ENCODE peak calls at places on chromosome 14, in five cellular contexts. One of them, this sample, is unnamed.
A peak's percentile ranks its signal among the peaks of the same experiment; 100 is the strongest.

GRCh38 chr14:48914382-48914781 is 671.8 kb downstream of the RPS29 start:
- DNase-seq in testis: no peak
- DNase-seq in IMR-90: no peak
- DNase-seq in fibroblast of villous mesenchyme: no peak
- DNase-seq in astrocyte: no peak
- DNase-seq in this sample: no peak

GRCh38 chr14:72961579-72962335 is 35.5 kb downstream of the DCAF4 start:
- DNase-seq in IMR-90: peak; percentile 16
- DNase-seq in testis: no peak
- DNase-seq in astrocyte: peak; percentile 42
- DNase-seq in fibroblast of villous mesenchyme: no peak
- DNase-seq in this sample: peak; percentile 8

GRCh38 chr14:100827140-100827517 is 1.2 kb downstream of the MEG3 start:
- DNase-seq in IMR-90: peak; percentile 16
- DNase-seq in astrocyte: no peak
- DNase-seq in fibroblast of villous mesenchyme: peak; percentile 54
- DNase-seq in testis: peak; percentile 33
- DNase-seq in this sample: peak; percentile 42

GRCh38 chr14:26730929-26731618 is 133.2 kb upstream of the NOVA1 start:
- DNase-seq in fibroblast of villous mesenchyme: peak; percentile 16
- DNase-seq in testis: peak; percentile 58
- DNase-seq in astrocyte: no peak
- DNase-seq in IMR-90: peak; percentile 3
- DNase-seq in this sample: peak; percentile 23

GRCh38 chr14:105023791-105024480 is 3.1 kb upstream of the CDCA4 start:
- DNase-seq in IMR-90: peak; percentile 73
- DNase-seq in fibroblast of villous mesenchyme: peak; percentile 45
- DNase-seq in astrocyte: peak; percentile 76
- DNase-seq in testis: no peak
- DNase-seq in this sample: peak; percentile 85

GRCh38 chr14:67815573-67816235 is 686 bp downstream of the ZFYVE26 start:
- DNase-seq in IMR-90: peak; percentile 62
- DNase-seq in testis: no peak
- DNase-seq in fibroblast of villous mesenchyme: peak; percentile 56
- DNase-seq in astrocyte: peak; percentile 51
- DNase-seq in this sample: peak; percentile 75

GRCh38 chr14:69355155-69355954 is 42.7 kb downstream of the ERH start:
- DNase-seq in astrocyte: no peak
- DNase-seq in IMR-90: no peak
- DNase-seq in fibroblast of villous mesenchyme: no peak
- DNase-seq in testis: no peak
- DNase-seq in this sample: no peak

GRCh38 chr14:37819155-37820015 is 224.0 kb downstream of the TTC6 start:
- DNase-seq in testis: no peak
- DNase-seq in fibroblast of villous mesenchyme: peak; percentile 21
- DNase-seq in IMR-90: peak; percentile 29
- DNase-seq in astrocyte: peak; percentile 72
- DNase-seq in this sample: peak; percentile 94

GRCh38 chr14:68814376-68815287 is 21.8 kb upstream of the ZFP36L1 start:
- DNase-seq in IMR-90: peak; percentile 68
- DNase-seq in fibroblast of villous mesenchyme: peak; percentile 77
- DNase-seq in astrocyte: peak; percentile 59
- DNase-seq in testis: peak; percentile 54
- DNase-seq in this sample: peak; percentile 73

GRCh38 chr14:106556665-106557289 is 1030.4 kb downstream of the TMEM121 start:
- DNase-seq in astrocyte: no peak
- DNase-seq in fibroblast of villous mesenchyme: no peak
- DNase-seq in testis: peak; percentile 87
- DNase-seq in IMR-90: no peak
- DNase-seq in this sample: no peak

GRCh38 chr14:44404599-44405349 is 102.3 kb downstream of the FSCB start:
- DNase-seq in astrocyte: no peak
- DNase-seq in IMR-90: no peak
- DNase-seq in testis: no peak
- DNase-seq in fibroblast of villous mesenchyme: peak; percentile 2
- DNase-seq in this sample: no peak

GRCh38 chr14:73231874-73232851 is 5.1 kb upstream of the PAPLN start:
- DNase-seq in astrocyte: no peak
- DNase-seq in testis: no peak
- DNase-seq in fibroblast of villous mesenchyme: no peak
- DNase-seq in IMR-90: no peak
- DNase-seq in this sample: no peak

GRCh38 chr14:21399311-21399870 is 15.6 kb upstream of the SUPT16H start:
- DNase-seq in astrocyte: no peak
- DNase-seq in fibroblast of villous mesenchyme: no peak
- DNase-seq in testis: no peak
- DNase-seq in IMR-90: no peak
- DNase-seq in this sample: no peak

GRCh38 chr14:76351941-76352340 is 24.0 kb upstream of the ESRRB start:
- DNase-seq in astrocyte: peak; percentile 16
- DNase-seq in fibroblast of villous mesenchyme: no peak
- DNase-seq in testis: no peak
- DNase-seq in IMR-90: no peak
- DNase-seq in this sample: no peak

GRCh38 chr14:68312884-68313725 is 479.8 kb downstream of the ZFP36L1 start:
- DNase-seq in testis: no peak
- DNase-seq in IMR-90: no peak
- DNase-seq in fibroblast of villous mesenchyme: no peak
- DNase-seq in astrocyte: no peak
- DNase-seq in this sample: no peak

GRCh38 chr14:57987051-57987450 is 121.2 kb upstream of the SLC35F4 start:
- DNase-seq in testis: no peak
- DNase-seq in astrocyte: no peak
- DNase-seq in IMR-90: no peak
- DNase-seq in fibroblast of villous mesenchyme: no peak
- DNase-seq in this sample: no peak

GRCh38 chr14:34680806-34681479 is 33.5 kb downstream of the CFL2 start:
- DNase-seq in testis: no peak
- DNase-seq in IMR-90: no peak
- DNase-seq in astrocyte: no peak
- DNase-seq in fibroblast of villous mesenchyme: no peak
- DNase-seq in this sample: no peak

GRCh38 chr14:61438860-61439765 is 117.7 kb downstream of the PRKCH start:
- DNase-seq in fibroblast of villous mesenchyme: peak; percentile 56
- DNase-seq in testis: no peak
- DNase-seq in astrocyte: peak; percentile 30
- DNase-seq in IMR-90: peak; percentile 57
- DNase-seq in this sample: peak; percentile 91

GRCh38 chr14:32345311-32345771 is 16.2 kb downstream of the AKAP6 start:
- DNase-seq in IMR-90: peak; percentile 25
- DNase-seq in testis: no peak
- DNase-seq in fibroblast of villous mesenchyme: peak; percentile 22
- DNase-seq in astrocyte: peak; percentile 35
- DNase-seq in this sample: peak; percentile 62

GRCh38 chr14:68476212-68476964 is 316.5 kb downstream of the ZFP36L1 start:
- DNase-seq in IMR-90: peak; percentile 84
- DNase-seq in testis: no peak
- DNase-seq in astrocyte: peak; percentile 96
- DNase-seq in fibroblast of villous mesenchyme: peak; percentile 97
- DNase-seq in this sample: peak; percentile 98

GRCh38 chr14:73463411-73463810 is 5.1 kb upstream of the NUMB start:
- DNase-seq in astrocyte: peak; percentile 90
- DNase-seq in IMR-90: peak; percentile 98
- DNase-seq in testis: no peak
- DNase-seq in fibroblast of villous mesenchyme: peak; percentile 97
- DNase-seq in this sample: peak; percentile 96

GRCh38 chr14:55075628-55076027 is 24.2 kb downstream of the MAPK1IP1L start:
- DNase-seq in testis: peak; percentile 6
- DNase-seq in fibroblast of villous mesenchyme: no peak
- DNase-seq in astrocyte: peak; percentile 48
- DNase-seq in IMR-90: peak; percentile 70
- DNase-seq in this sample: peak; percentile 70

GRCh38 chr14:98705826-98706225 is 566.2 kb downstream of the BCL11B start:
- DNase-seq in astrocyte: no peak
- DNase-seq in fibroblast of villous mesenchyme: no peak
- DNase-seq in testis: no peak
- DNase-seq in IMR-90: no peak
- DNase-seq in this sample: no peak

GRCh38 chr14:98700748-98701147 is 571.2 kb downstream of the BCL11B start:
- DNase-seq in testis: no peak
- DNase-seq in astrocyte: no peak
- DNase-seq in fibroblast of villous mesenchyme: no peak
- DNase-seq in IMR-90: no peak
- DNase-seq in this sample: no peak

GRCh38 chr14:98701377-98701776 is 570.6 kb downstream of the BCL11B start:
- DNase-seq in IMR-90: no peak
- DNase-seq in testis: no peak
- DNase-seq in fibroblast of villous mesenchyme: no peak
- DNase-seq in astrocyte: no peak
- DNase-seq in this sample: no peak

GRCh38 chr14:98707522-98707921 is 564.5 kb downstream of the BCL11B start:
- DNase-seq in IMR-90: no peak
- DNase-seq in astrocyte: no peak
- DNase-seq in fibroblast of villous mesenchyme: no peak
- DNase-seq in testis: no peak
- DNase-seq in this sample: no peak

GRCh38 chr14:98704441-98704840 is 567.6 kb downstream of the BCL11B start:
- DNase-seq in IMR-90: no peak
- DNase-seq in testis: no peak
- DNase-seq in astrocyte: no peak
- DNase-seq in fibroblast of villous mesenchyme: no peak
- DNase-seq in this sample: no peak
- H3K4me3 ChIP-seq in IMR-90: no peak overlapping the region
- H3K4me3 ChIP-seq in testis: no peak overlapping the region
- H3K4me3 ChIP-seq in astrocyte: no peak overlapping the region
- H3K4me3 ChIP-seq in fibroblast of villous mesenchyme: no peak overlapping the region
- H3K4me3 ChIP-seq in this sample: no peak overlapping the region

GRCh38 chr14:74595006-74595735 is 16.9 kb downstream of the LTBP2 start:
- DNase-seq in astrocyte: peak; percentile 75
- DNase-seq in fibroblast of villous mesenchyme: peak; percentile 88
- DNase-seq in testis: peak; percentile 34
- DNase-seq in IMR-90: peak; percentile 73
- DNase-seq in this sample: peak; percentile 58
- TF ChIP-seq CTCF in astrocyte: no peak
- TF ChIP-seq CTCF in fibroblast of villous mesenchyme: no peak
- TF ChIP-seq CTCF in testis: no peak
- TF ChIP-seq CTCF in IMR-90: no peak
- TF ChIP-seq CTCF in this sample: no peak

GRCh38 chr14:52546318-52546670 is 6.0 kb downstream of the TXNDC16 start:
- DNase-seq in astrocyte: no peak
- DNase-seq in testis: no peak
- DNase-seq in fibroblast of villous mesenchyme: no peak
- DNase-seq in IMR-90: no peak
- DNase-seq in this sample: no peak

GRCh38 chr14:52545584-52546317 is 6.6 kb downstream of the TXNDC16 start:
- DNase-seq in testis: no peak
- DNase-seq in astrocyte: no peak
- DNase-seq in IMR-90: no peak
- DNase-seq in fibroblast of villous mesenchyme: no peak
- DNase-seq in this sample: no peak

GRCh38 chr14:52550661-52551060 is 1.6 kb downstream of the TXNDC16 start:
- DNase-seq in astrocyte: no peak
- DNase-seq in IMR-90: no peak
- DNase-seq in testis: no peak
- DNase-seq in fibroblast of villous mesenchyme: no peak
- DNase-seq in this sample: no peak

GRCh38 chr14:52547027-52547426 is 5.3 kb downstream of the TXNDC16 start:
- DNase-seq in testis: peak; percentile 28
- DNase-seq in astrocyte: no peak
- DNase-seq in fibroblast of villous mesenchyme: no peak
- DNase-seq in IMR-90: no peak
- DNase-seq in this sample: no peak

DNA sequence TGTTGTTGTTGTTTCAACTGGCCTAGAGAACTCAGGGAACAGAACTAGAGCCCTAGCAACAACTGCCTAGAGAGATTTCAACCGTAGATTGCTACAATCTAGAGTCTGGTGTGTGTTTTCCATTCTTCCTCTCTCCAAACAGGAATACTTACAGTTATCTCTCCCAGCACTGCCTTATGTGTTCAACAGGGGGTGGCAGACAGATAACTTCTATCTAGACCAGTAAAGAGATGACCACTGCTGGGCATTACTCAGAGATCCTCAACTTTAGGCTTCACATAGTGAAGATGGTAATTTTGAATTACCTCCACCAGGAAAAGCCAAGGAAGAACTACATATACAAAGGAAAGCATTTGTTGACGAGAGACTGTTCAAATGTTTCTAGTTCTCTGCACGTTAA is 4.8 kb downstream of the TXNDC16 start:
- DNase-seq in astrocyte: no peak
- DNase-seq in IMR-90: no peak
- DNase-seq in testis: no peak
- DNase-seq in fibroblast of villous mesenchyme: no peak
- DNase-seq in this sample: no peak
- H3K4me3 ChIP-seq in astrocyte: no peak overlapping the region
- H3K4me3 ChIP-seq in IMR-90: no peak overlapping the region
- H3K4me3 ChIP-seq in testis: no peak overlapping the region
- H3K4me3 ChIP-seq in fibroblast of villous mesenchyme: no peak overlapping the region
- H3K4me3 ChIP-seq in this sample: no peak overlapping the region

GRCh38 chr14:103630364-103631108 is 1.5 kb downstream of the KLC1 start:
- DNase-seq in fibroblast of villous mesenchyme: peak; percentile 17
- DNase-seq in testis: peak; percentile 48
- DNase-seq in astrocyte: no peak
- DNase-seq in IMR-90: peak; percentile 31
- DNase-seq in this sample: no peak

GRCh38 chr14:103629503-103630121 is 601 bp downstream of the KLC1 start:
- DNase-seq in IMR-90: no peak
- DNase-seq in astrocyte: no peak
- DNase-seq in fibroblast of villous mesenchyme: no peak
- DNase-seq in testis: peak; percentile 54
- DNase-seq in this sample: no peak

GRCh38 chr14:103627073-103628025 is 1.7 kb upstream of the KLC1 start:
- DNase-seq in testis: no peak
- DNase-seq in astrocyte: no peak
- DNase-seq in fibroblast of villous mesenchyme: peak; percentile 29
- DNase-seq in IMR-90: no peak
- DNase-seq in this sample: no peak

GRCh38 chr14:103628221-103628683 is 759 bp upstream of the KLC1 start:
- DNase-seq in IMR-90: peak; percentile 79
- DNase-seq in testis: peak; percentile 71
- DNase-seq in fibroblast of villous mesenchyme: peak; percentile 83
- DNase-seq in astrocyte: peak; percentile 65
- DNase-seq in this sample: peak; percentile 70

DNA sequence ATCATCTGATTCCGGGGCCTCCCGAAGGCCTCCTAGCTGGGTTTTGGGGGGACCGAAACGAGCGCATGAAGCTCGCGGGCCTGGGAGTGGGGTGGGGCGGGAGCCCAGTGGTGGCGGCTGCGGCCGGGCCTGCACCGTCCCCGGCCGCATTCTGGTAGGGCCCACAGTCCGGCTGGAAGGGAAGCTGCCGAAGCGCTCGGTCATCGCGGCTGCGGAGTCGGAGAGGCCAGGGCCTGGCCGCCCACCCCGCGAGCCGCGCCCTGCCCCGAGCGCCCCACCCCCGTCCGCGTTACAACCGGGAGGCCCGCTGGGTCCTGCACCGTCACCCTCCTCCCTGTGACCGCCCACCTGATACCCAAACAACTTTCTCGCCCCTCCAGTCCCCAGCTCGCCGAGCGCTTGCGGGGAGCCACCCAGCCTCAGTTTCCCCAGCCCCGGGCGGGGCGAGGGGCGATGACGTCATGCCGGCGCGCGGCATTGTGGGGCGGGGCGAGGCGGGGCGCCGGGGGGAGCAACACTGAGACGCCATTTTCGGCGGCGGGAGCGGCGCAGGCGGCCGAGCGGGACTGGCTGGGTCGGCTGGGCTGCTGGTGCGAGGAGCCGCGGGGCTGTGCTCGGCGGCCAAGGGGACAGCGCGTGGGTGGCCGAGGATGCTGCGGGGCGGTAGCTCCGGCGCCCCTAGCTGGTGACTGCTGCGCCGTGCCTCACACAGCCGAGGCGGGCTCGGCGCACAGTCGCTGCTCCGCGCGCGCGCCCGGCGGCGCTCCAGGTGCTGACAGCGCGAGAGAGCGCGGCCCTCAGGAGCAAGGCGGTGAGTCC is at the start of gene KLC1:
- DNase-seq in IMR-90: peak; percentile 54
- DNase-seq in fibroblast of villous mesenchyme: peak; percentile 71
- DNase-seq in testis: peak; percentile 90
- DNase-seq in astrocyte: peak; percentile 50
- DNase-seq in this sample: peak; percentile 63
- TF ChIP-seq CTCF in IMR-90: no peak
- TF ChIP-seq CTCF in fibroblast of villous mesenchyme: no peak
- TF ChIP-seq CTCF in testis: no peak
- TF ChIP-seq CTCF in astrocyte: no peak
- TF ChIP-seq CTCF in this sample: no peak

This sample was measured in choroid plexus epithelial cell.